ENCODE peak calls at places on chromosomes 5 and 9, in seven cellular contexts. B, J, S, D, C, H and A are unnamed samples.

GRCh38 chr5:167998148-167998767 is 293.2 kb upstream of the WWC1 start:
- DNase-seq in B (no peak), J (no peak), S (no peak), D (no peak), C (no peak), H (peak; percentile 40), A (no peak)

GRCh38 chr9:35733109-35733541 is 659 bp downstream of the CREB3 start:
- DNase-seq in B (no peak), J (no peak), S (peak; percentile 58), D (peak; percentile 58), C (no peak), H (peak; percentile 39), A (no peak)

GRCh38 chr5:174723979-174724483 is 351 bp upstream of the MSX2 start:
- DNase-seq in B (no peak), J (no peak), S (no peak), D (peak; percentile 16), C (no peak), H (no peak), A (no peak)

GRCh38 chr9:77156646-77157371 is 20.5 kb upstream of the VPS13A start:
- DNase-seq in B (no peak), J (no peak), S (no peak), D (no peak), C (no peak), H (no peak), A (no peak)

GRCh38 chr9:138083873-138084272 is 206.3 kb downstream of the CACNA1B start:
- DNase-seq in B (no peak), J (no peak), S (no peak), D (no peak), C (no peak), H (no peak), A (no peak)

GRCh38 chr5:111242606-111243005 is 18.4 kb downstream of the CAMK4 start:
- DNase-seq in B (no peak), J (no peak), S (no peak), D (no peak), C (no peak), H (no peak), A (no peak)

GRCh38 chr5:180809403-180810209 is 7.0 kb upstream of the MGAT1 start:
- DNase-seq in B (peak; percentile 79), J (no peak), S (peak; percentile 93), D (peak; percentile 94), C (peak; percentile 72), H (peak; percentile 94), A (no peak)

GRCh38 chr9:88532320-88532719 is 2.7 kb upstream of the NXNL2 start:
- DNase-seq in B (no peak), J (no peak), S (peak; percentile 49), D (peak; percentile 44), C (no peak), H (no peak), A (no peak)

GRCh38 chr9:127113540-127113928 is 8.9 kb downstream of the ANGPTL2 start:
- DNase-seq in B (no peak), J (no peak), S (no peak), D (no peak), C (no peak), H (no peak), A (no peak)

GRCh38 chr5:101346906-101347305 is 443.8 kb upstream of the ST8SIA4 start:
- DNase-seq in B (no peak), J (no peak), S (no peak), D (no peak), C (no peak), H (no peak), A (no peak)

GRCh38 chr5:139492700-139493192 is 10.2 kb upstream of the STING1 start:
- DNase-seq in B (no peak), J (no peak), S (peak; percentile 71), D (peak; percentile 64), C (no peak), H (peak; percentile 69), A (no peak)

GRCh38 chr5:149358294-149358651 is 427 bp downstream of the PCYOX1L start:
- DNase-seq in B (no peak), J (no peak), S (no peak), D (no peak), C (no peak), H (peak; percentile 69), A (no peak)

GRCh38 chr5:1380011-1380817 is 35.3 kb upstream of the CLPTM1L start:
- DNase-seq in B (peak; percentile 7), J (no peak), S (peak; percentile 42), D (peak; percentile 60), C (no peak), H (no peak), A (no peak)

GRCh38 chr9:117368684-117369230 is 46.1 kb downstream of the ASTN2 start:
- DNase-seq in B (no peak), J (no peak), S (no peak), D (no peak), C (no peak), H (no peak), A (no peak)

GRCh38 chr5:170720984-170721383 is 62.5 kb upstream of the GABRP start:
- DNase-seq in B (no peak), J (no peak), S (no peak), D (no peak), C (no peak), H (no peak), A (no peak)

GRCh38 chr5:137114529-137114928 is 384.6 kb downstream of the SPOCK1 start:
- DNase-seq in B (no peak), J (peak; percentile 28), S (peak; percentile 28), D (peak; percentile 55), C (no peak), H (no peak), A (peak; percentile 45)

GRCh38 chr5:125180222-125180621 is 433.8 kb upstream of the ZNF608 start:
- DNase-seq in B (no peak), J (no peak), S (peak; percentile 9), D (peak; percentile 49), C (no peak), H (no peak), A (no peak)

GRCh38 chr9:96417610-96418073 is 528 bp downstream of the ZNF367 start:
- DNase-seq in B (no peak), J (no peak), S (no peak), D (no peak), C (no peak), H (no peak), A (no peak)

GRCh38 chr5:62155988-62156387 is 150.0 kb upstream of the KIF2A start:
- DNase-seq in B (no peak), J (no peak), S (no peak), D (no peak), C (no peak), H (no peak), A (no peak)

GRCh38 chr5:3310551-3311340 is 284.9 kb upstream of the IRX1 start:
- DNase-seq in B (no peak), J (no peak), S (peak; percentile 82), D (peak; percentile 40), C (no peak), H (peak; percentile 29), A (no peak)

GRCh38 chr9:88425538-88425950 is 37.3 kb downstream of the SPIN1 start:
- DNase-seq in B (no peak), J (no peak), S (peak; percentile 18), D (peak; percentile 52), C (no peak), H (no peak), A (no peak)

GRCh38 chr5:179279347-179280094 is 65.7 kb downstream of the ADAMTS2 start:
- DNase-seq in B (no peak), J (no peak), S (no peak), D (no peak), C (no peak), H (no peak), A (no peak)

GRCh38 chr5:1130218-1130946 is 18.5 kb upstream of the SLC12A7 start:
- DNase-seq in B (no peak), J (no peak), S (no peak), D (no peak), C (no peak), H (no peak), A (no peak)

GRCh38 chr5:54309751-54310432 is 481 bp downstream of the ARL15 start:
- DNase-seq in B (no peak), J (no peak), S (no peak), D (peak; percentile 24), C (no peak), H (no peak), A (no peak)
- H3K4me3 ChIP-seq in B (peak overlapping the region; percentile 91), J (peak overlapping the region; percentile 91), S (peak overlapping the region; percentile 87), D (peak overlapping the region; percentile 94), C (peak overlapping the region; percentile 91), H (peak overlapping the region; percentile 70), A (peak overlapping the region; percentile 83)

GRCh38 chr9:18141681-18142080 is 332.3 kb upstream of the ADAMTSL1 start:
- DNase-seq in B (no peak), J (no peak), S (no peak), D (no peak), C (no peak), H (no peak), A (no peak)
- H3K4me3 ChIP-seq in B (no peak overlapping the region), J (no peak overlapping the region), S (no peak overlapping the region), D (no peak overlapping the region), C (no peak overlapping the region), H (no peak overlapping the region), A (no peak overlapping the region)

GRCh38 chr5:143213231-143213850 is 190.1 kb downstream of the NR3C1 start:
- DNase-seq in B (no peak), J (peak; percentile 46), S (peak; percentile 86), D (peak; percentile 70), C (peak; percentile 52), H (peak; percentile 41), A (no peak)
- H3K4me3 ChIP-seq in B (no peak overlapping the region), J (no peak overlapping the region), S (no peak overlapping the region), D (no peak overlapping the region), C (no peak overlapping the region), H (no peak overlapping the region), A (no peak overlapping the region)

DNA sequence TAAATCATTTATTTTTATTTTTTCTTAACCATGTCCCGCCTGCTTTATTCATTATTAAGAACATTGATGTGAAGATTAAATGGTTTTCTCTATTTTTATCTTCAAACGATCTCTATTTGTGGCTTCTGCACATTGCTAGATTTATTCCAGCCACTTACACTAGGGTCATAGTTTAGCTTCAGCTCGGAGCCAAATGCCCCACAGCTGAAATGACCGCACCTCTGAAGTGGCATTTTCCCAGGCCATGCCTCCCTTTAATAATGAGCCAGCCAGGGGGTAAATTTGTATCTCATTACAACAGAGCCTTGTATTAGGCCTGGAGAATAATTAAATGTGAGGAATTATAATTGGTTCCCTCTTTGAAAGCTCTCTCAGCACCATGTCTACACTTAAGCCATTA is 89.4 kb downstream of the DOCK8 start:
- DNase-seq in B (no peak), J (no peak), S (no peak), D (no peak), C (no peak), H (no peak), A (no peak)
- H3K4me3 ChIP-seq in B (no peak overlapping the region), J (no peak overlapping the region), S (no peak overlapping the region), D (no peak overlapping the region), C (no peak overlapping the region), H (no peak overlapping the region), A (no peak overlapping the region)

GRCh38 chr5:42750507-42750906 is 6.1 kb upstream of the CCDC152 start:
- DNase-seq in B (no peak), J (no peak), S (no peak), D (no peak), C (no peak), H (no peak), A (no peak)
- H3K4me3 ChIP-seq in B (no peak overlapping the region), J (no peak overlapping the region), S (no peak overlapping the region), D (no peak overlapping the region), C (no peak overlapping the region), H (no peak overlapping the region), A (no peak overlapping the region)

GRCh38 chr5:85293139-85293785 is 908.6 kb upstream of the EDIL3 start:
- DNase-seq in B (no peak), J (no peak), S (no peak), D (peak; percentile 23), C (no peak), H (no peak), A (no peak)
- H3K4me3 ChIP-seq in B (no peak overlapping the region), J (no peak overlapping the region), S (no peak overlapping the region), D (peak overlapping the region; percentile 42), C (no peak overlapping the region), H (no peak overlapping the region), A (no peak overlapping the region)

GRCh38 chr5:119353213-119353612 is 2.6 kb upstream of the TNFAIP8 start:
- DNase-seq in B (no peak), J (no peak), S (no peak), D (no peak), C (no peak), H (no peak), A (no peak)
- H3K4me3 ChIP-seq in B (peak overlapping the region; percentile 33), J (no peak overlapping the region), S (no peak overlapping the region), D (no peak overlapping the region), C (no peak overlapping the region), H (no peak overlapping the region), A (no peak overlapping the region)